ENCODE peak calls at places on chromosomes 2 and 18, in ten cellular contexts. Y is dorsolateral prefrontal cortex; J is HCT116; T is neural progenitor cell; U is MM.1S; S is HFFc6; N is AG09309; B is HL-60; K is CD8-positive, alpha-beta T cell; F is pancreas. Z is an unnamed sample.

GRCh38 chr2:219475697-219476604 is 22.7 kb upstream of the GMPPA start:
- DNase-seq in U (peak), F (peak), S (peak), J (no peak), T (peak), N (no peak), B (peak), Y (peak), K (no peak), Z (peak)

GRCh38 chr2:241827394-241827793 is 18.4 kb downstream of the NEU4 start:
- DNase-seq in K (no peak), F (no peak), T (no peak), S (no peak), J (no peak), Y (no peak), U (no peak), N (no peak), B (no peak), Z (no peak)

GRCh38 chr2:47029737-47030524 is 114.3 kb upstream of the MCFD2 start:
- DNase-seq in F (no peak), T (no peak), U (no peak), J (peak), S (peak), B (no peak), K (no peak), Y (no peak), N (no peak), Z (no peak)

GRCh38 chr2:223760838-223761502 is 76.4 kb downstream of the AP1S3 start:
- DNase-seq in N (peak), T (peak), F (no peak), Y (no peak), S (peak), K (peak), U (peak), J (peak), B (peak), Z (peak)

GRCh38 chr2:239226677-239227076 is 174.1 kb downstream of the HDAC4 start:
- DNase-seq in J (no peak), Y (peak), S (no peak), K (no peak), N (no peak), T (no peak), F (no peak), U (no peak), B (no peak), Z (no peak)

GRCh38 chr2:17228461-17228860 is 289.8 kb downstream of the RAD51AP2 start:
- DNase-seq in B (no peak), Y (no peak), F (no peak), J (no peak), U (no peak), S (no peak), N (no peak), T (no peak), K (no peak), Z (no peak)

GRCh38 chr18:13910986-13911385 is 4.3 kb downstream of the MC2R start:
- DNase-seq in U (no peak), F (no peak), J (no peak), Y (no peak), S (no peak), N (no peak), B (no peak), T (no peak), K (no peak), Z (no peak)

GRCh38 chr18:12336887-12337286 is 28.8 kb downstream of the TUBB6 start:
- DNase-seq in N (no peak), J (no peak), T (no peak), U (peak), F (no peak), S (peak), K (no peak), Y (no peak), B (no peak), Z (no peak)

GRCh38 chr2:167127135-167127534 is 238.9 kb downstream of the XIRP2 start:
- DNase-seq in J (no peak), B (no peak), U (peak), Y (no peak), S (peak), N (no peak), K (no peak), F (no peak), T (no peak), Z (no peak)
- TF ChIP-seq CTCF in J (no peak), B (no peak), U (no peak), Y (no peak), S (peak), N (no peak), K (no peak), F (no peak), T (no peak), Z (no peak)

DNA sequence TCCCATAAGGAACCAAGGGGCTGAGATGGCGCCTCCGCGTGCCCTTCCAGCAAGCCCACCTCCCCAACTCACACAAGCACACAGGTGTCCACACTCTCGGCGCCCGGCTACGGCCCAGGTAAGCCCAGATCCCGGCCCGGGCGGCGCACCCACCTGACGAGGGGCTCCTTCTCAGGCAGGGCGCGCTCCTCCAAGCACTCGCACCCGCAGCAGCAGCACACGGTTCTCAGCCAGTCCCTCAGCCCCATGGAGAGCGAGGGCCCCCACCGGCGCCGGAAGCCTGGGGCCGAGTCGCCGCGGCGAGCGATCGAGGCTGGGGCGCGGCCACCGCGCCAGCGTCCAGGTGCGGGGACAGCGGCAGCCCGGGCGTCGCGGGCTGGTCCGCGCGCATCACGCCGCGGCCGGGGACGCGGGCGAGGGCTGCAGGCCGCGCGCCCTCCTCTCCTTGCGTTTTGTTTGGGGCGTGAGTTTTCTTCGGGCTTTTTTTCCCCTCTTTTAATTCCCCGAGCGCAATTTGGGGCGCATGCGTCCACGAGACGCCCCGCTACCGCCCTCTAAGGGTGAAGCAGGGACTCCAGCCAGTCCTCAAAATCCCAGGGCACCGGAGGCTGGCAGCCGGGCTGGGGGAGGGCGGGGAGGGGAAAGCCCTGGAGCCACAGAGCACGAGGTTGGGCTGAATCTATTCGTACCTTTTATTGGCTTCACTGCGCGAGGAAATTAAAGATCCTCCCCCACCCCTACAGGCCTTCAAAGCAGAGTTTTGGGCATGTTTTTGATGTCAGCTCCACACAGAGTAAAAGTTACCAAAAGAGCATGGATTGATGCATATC is at the start of gene MREG:
- DNase-seq in J (peak), N (no peak), B (peak), U (peak), T (peak), Y (peak), F (peak), K (peak), S (peak), Z (peak)
- TF ChIP-seq CTCF in J (peak), N (peak), B (peak), U (peak), T (peak), Y (peak), F (peak), K (peak), S (peak), Z (peak)

DNA sequence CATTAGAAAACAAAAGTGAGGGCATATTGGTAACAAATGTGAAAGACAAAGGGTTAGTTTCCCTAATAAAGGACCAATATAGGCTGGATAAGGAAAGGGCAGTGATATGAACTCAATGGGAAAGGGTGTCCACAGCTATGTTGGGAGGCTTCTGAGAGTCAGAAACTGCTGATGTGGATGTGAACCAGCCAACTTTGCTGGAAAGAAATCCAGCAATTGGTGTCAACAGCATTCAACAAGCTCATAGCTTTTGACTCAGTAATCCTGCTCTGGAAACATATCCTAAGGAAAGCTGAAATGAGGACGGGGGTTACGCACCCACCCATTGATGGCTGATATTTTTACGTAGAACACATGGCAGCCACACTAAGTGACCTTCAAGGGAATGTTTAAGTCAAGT is 63.7 kb downstream of the ARL4C start:
- DNase-seq in J (no peak), S (no peak), K (no peak), B (no peak), Y (no peak), F (no peak), N (no peak), U (no peak), T (no peak), Z (no peak)
- TF ChIP-seq CTCF in J (no peak), S (peak), K (no peak), B (no peak), Y (no peak), F (no peak), N (no peak), U (no peak), T (no peak), Z (no peak)

DNA sequence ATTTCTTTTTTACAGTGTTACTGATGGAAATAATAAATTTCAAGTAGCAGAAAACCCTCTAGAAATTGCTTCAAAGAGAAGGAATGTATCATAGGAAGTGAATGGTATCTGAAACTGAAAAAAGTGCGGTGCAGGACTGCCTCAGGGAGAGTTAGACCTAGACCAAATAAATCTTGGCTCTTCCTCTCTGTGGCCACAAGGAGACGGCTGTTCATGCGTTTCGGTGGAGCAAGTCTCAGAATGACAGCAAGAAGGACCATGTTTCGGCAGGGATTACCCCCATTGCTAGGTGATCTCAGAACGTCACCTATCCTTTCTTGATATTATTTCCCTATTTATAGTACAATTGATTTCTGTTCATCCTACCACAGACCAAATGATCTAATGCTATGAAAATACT is 522.3 kb downstream of the SOX11 start:
- DNase-seq in B (no peak), S (no peak), K (no peak), N (no peak), T (peak), F (no peak), J (no peak), Y (no peak), U (peak), Z (no peak)
- TF ChIP-seq CTCF in B (no peak), S (no peak), K (no peak), N (no peak), T (peak), F (no peak), J (no peak), Y (no peak), U (no peak), Z (no peak)

GRCh38 chr2:162343824-162344616 is at the start of gene GCA:
- DNase-seq in N (peak), T (peak), U (peak), S (peak), J (peak), F (peak), Y (peak), B (peak), K (peak), Z (peak)
- TF ChIP-seq CTCF in N (no peak), T (peak), U (no peak), S (no peak), J (no peak), F (no peak), Y (no peak), B (no peak), K (no peak), Z (no peak)

Z was measured in natural killer cell.